ENCODE peak calls at places on chromosomes 13 and 19, in nine cellular contexts. P, L, O, X, A, M, H, S and Z are unnamed samples.

GRCh38 chr19:40091205-40092129 is 724 bp upstream of the ZNF780A start:
- DNase-seq in P (no peak), L (no peak), O (no peak), X (no peak), A (no peak), M (no peak), H (no peak), S (no peak), Z (no peak)

GRCh38 chr19:12035220-12036172 is at the start of gene ZNF433:
- DNase-seq in P (peak), L (peak), O (peak), X (peak), A (no peak), M (peak), H (peak), S (peak), Z (peak)

GRCh38 chr19:43779147-43779819 is 1.5 kb downstream of the KCNN4 start:
- DNase-seq in P (peak), L (peak), O (no peak), X (no peak), A (no peak), M (no peak), H (peak), S (no peak), Z (no peak)

GRCh38 chr19:54186351-54186750 is 3.0 kb downstream of the MBOAT7 start:
- DNase-seq in P (peak), L (no peak), O (no peak), X (no peak), A (no peak), M (no peak), H (no peak), S (no peak), Z (no peak)

GRCh38 chr19:55446060-55446459 is 3.0 kb upstream of the SHISA7 start:
- DNase-seq in P (no peak), L (no peak), O (no peak), X (no peak), A (no peak), M (no peak), H (no peak), S (no peak), Z (peak)

GRCh38 chr19:48355555-48355954 is 8.2 kb downstream of the TMEM143 start:
- DNase-seq in P (no peak), L (no peak), O (no peak), X (no peak), A (no peak), M (no peak), H (no peak), S (no peak), Z (no peak)

GRCh38 chr19:31276831-31277230 is 72.4 kb downstream of the TSHZ3 start:
- DNase-seq in P (peak), L (peak), O (no peak), X (no peak), A (no peak), M (no peak), H (no peak), S (no peak), Z (no peak)

GRCh38 chr13:98216711-98217110 is 39.6 kb upstream of the RNF113B start:
- DNase-seq in P (no peak), L (no peak), O (no peak), X (no peak), A (no peak), M (no peak), H (no peak), S (no peak), Z (no peak)

GRCh38 chr13:33153421-33154381 is 131.9 kb downstream of the STARD13 start:
- DNase-seq in P (peak), L (peak), O (peak), X (peak), A (no peak), M (peak), H (no peak), S (no peak), Z (peak)

GRCh38 chr13:90918551-90918950 is 428.9 kb upstream of the MIR17HG start:
- DNase-seq in P (no peak), L (no peak), O (peak), X (no peak), A (peak), M (no peak), H (no peak), S (no peak), Z (peak)

GRCh38 chr13:42860485-42860884 is 79.1 kb downstream of the FAM216B start:
- DNase-seq in P (no peak), L (no peak), O (no peak), X (no peak), A (no peak), M (no peak), H (no peak), S (no peak), Z (no peak)

GRCh38 chr13:29101404-29101803 is 281.3 kb downstream of the MTUS2 start:
- DNase-seq in P (no peak), L (no peak), O (no peak), X (no peak), A (no peak), M (no peak), H (no peak), S (no peak), Z (no peak)

GRCh38 chr19:41699231-41699967 is 9.0 kb upstream of the CEACAM5 start:
- DNase-seq in P (no peak), L (peak), O (no peak), X (no peak), A (peak), M (no peak), H (no peak), S (no peak), Z (peak)

GRCh38 chr19:11684987-11685675 is 53.6 kb downstream of the ZNF823 start:
- DNase-seq in P (no peak), L (no peak), O (no peak), X (no peak), A (no peak), M (no peak), H (no peak), S (no peak), Z (no peak)

GRCh38 chr19:29882719-29883105 is 59.3 kb upstream of the URI1 start:
- DNase-seq in P (no peak), L (no peak), O (no peak), X (no peak), A (no peak), M (no peak), H (no peak), S (no peak), Z (no peak)

GRCh38 chr13:26482451-26483197 is 74.9 kb upstream of the WASF3 start:
- DNase-seq in P (no peak), L (no peak), O (peak), X (peak), A (peak), M (peak), H (peak), S (peak), Z (peak)

GRCh38 chr19:1651061-1651547 is 1.3 kb downstream of the TCF3 start:
- DNase-seq in P (no peak), L (no peak), O (peak), X (no peak), A (no peak), M (no peak), H (no peak), S (peak), Z (no peak)

GRCh38 chr13:47457631-47458030 is 543.4 kb downstream of the SUCLA2 start:
- DNase-seq in P (no peak), L (no peak), O (peak), X (no peak), A (no peak), M (no peak), H (no peak), S (peak), Z (peak)

GRCh38 chr19:45567609-45568008 is 17.0 kb downstream of the OPA3 start:
- DNase-seq in P (no peak), L (no peak), O (no peak), X (no peak), A (no peak), M (no peak), H (no peak), S (no peak), Z (no peak)
- H3K4me3 ChIP-seq in P (no peak), L (no peak), O (no peak), X (no peak), A (no peak), M (no peak), H (no peak), S (no peak), Z (no peak)

DNA sequence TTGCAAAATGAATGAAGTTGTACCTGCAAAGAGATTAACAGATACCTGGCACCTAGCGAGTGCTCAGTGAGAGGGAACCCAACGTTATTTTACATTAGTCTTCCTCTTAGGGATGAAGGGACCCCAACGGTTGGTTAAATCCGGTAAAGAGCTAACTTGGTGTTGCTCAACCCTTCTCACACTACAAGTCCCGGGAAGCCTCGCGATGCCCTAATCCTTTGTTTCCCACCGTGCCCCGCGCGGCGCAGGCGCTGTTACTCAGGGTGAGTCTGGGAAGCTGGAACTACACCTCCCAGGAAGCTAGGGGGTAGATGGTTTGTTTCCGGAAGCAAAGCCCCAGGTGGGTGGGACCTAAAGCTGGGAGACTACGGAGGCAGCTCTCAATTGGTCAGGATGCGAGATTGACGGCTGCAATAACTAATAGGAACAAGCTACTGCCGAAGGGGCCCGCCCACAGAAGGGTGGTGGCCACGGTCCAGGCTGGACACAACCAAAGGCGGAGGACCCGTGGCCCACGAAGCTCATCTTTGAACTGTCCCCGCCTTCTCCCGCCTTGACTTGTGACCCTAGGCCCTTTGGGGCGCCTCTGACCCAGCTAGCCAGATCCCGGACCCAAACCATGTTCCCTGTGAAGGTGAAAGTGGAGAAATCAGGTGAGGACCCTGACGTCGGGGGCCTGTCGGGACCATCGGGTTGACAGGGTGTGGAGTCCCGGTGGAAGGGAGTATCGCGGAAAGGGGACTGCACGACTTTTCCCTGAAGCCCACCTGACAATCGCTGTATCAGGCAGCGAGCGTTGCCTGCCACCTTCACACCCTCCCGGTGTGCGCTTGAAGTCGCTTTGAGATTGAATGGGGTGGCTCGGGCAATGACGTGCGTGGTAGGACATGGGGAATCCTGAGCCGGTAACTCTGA is at the start of gene LIN37:
- DNase-seq in P (peak), L (peak), O (peak), X (peak), A (peak), M (peak), H (peak), S (peak), Z (peak)
- H3K4me3 ChIP-seq in P (peak), L (peak), O (peak), X (peak), A (peak), M (peak), H (peak), S (peak), Z (peak)

GRCh38 chr19:8342316-8342683 is 762 bp downstream of the KANK3 start:
- DNase-seq in P (no peak), L (no peak), O (no peak), X (no peak), A (no peak), M (no peak), H (no peak), S (no peak), Z (no peak)
- H3K4me3 ChIP-seq in P (peak), L (peak), O (peak), X (peak), A (no peak), M (peak), H (peak), S (no peak), Z (no peak)

GRCh38 chr13:46077260-46077659 is 24.7 kb upstream of the ZC3H13 start:
- DNase-seq in P (no peak), L (no peak), O (no peak), X (no peak), A (no peak), M (no peak), H (no peak), S (no peak), Z (no peak)

GRCh38 chr13:46075811-46076210 is 23.3 kb upstream of the ZC3H13 start:
- DNase-seq in P (no peak), L (no peak), O (no peak), X (no peak), A (no peak), M (no peak), H (no peak), S (no peak), Z (no peak)

GRCh38 chr13:46076827-46077226 is 24.3 kb upstream of the ZC3H13 start:
- DNase-seq in P (no peak), L (no peak), O (no peak), X (no peak), A (no peak), M (no peak), H (no peak), S (no peak), Z (no peak)

GRCh38 chr13:46082324-46082723 is 22.5 kb downstream of the CPB2 start:
- DNase-seq in P (no peak), L (no peak), O (no peak), X (no peak), A (no peak), M (no peak), H (no peak), S (no peak), Z (no peak)

DNA sequence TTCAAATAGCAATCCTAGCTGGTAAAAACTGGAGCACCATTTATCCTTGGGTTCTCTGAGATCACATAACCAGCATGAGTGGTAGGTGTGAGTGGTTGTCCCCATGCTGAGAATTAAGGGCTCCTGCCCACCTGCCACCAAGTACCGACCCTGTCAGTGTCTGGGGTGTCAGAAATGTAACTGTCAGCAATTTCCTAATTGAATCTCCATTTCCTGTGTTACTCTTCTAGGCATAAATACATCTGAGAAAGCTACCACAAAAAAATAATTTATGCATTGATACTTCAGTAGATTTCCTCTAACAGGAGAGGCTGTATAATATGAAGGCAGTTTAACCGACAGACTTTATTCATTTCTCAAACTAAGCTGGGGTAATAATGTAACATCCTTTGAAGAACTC is 25.1 kb downstream of the CPB2 start:
- DNase-seq in P (no peak), L (no peak), O (no peak), X (no peak), A (no peak), M (no peak), H (no peak), S (no peak), Z (no peak)
- H3K4me3 ChIP-seq in P (no peak), L (no peak), O (no peak), X (no peak), A (no peak), M (no peak), H (no peak), S (no peak), Z (no peak)

GRCh38 chr13:113759525-113760137 is 605 bp downstream of the TMEM255B start:
- DNase-seq in P (peak), L (peak), O (peak), X (no peak), A (no peak), M (no peak), H (no peak), S (no peak), Z (peak)

GRCh38 chr13:113762075-113762474 is 3.0 kb downstream of the TMEM255B start:
- DNase-seq in P (no peak), L (no peak), O (no peak), X (no peak), A (no peak), M (no peak), H (no peak), S (no peak), Z (no peak)

GRCh38 chr13:113761136-113761535 is 2.1 kb downstream of the TMEM255B start:
- DNase-seq in P (no peak), L (peak), O (no peak), X (no peak), A (no peak), M (no peak), H (no peak), S (no peak), Z (no peak)

GRCh38 chr13:113756441-113757097 is 2.5 kb upstream of the TMEM255B start:
- DNase-seq in P (no peak), L (peak), O (peak), X (no peak), A (no peak), M (no peak), H (no peak), S (no peak), Z (peak)

GRCh38 chr13:113758651-113759524 is at the start of gene TMEM255B:
- DNase-seq in P (peak), L (peak), O (peak), X (peak), A (peak), M (peak), H (peak), S (peak), Z (peak)
- H3K4me3 ChIP-seq in P (peak), L (peak), O (peak), X (peak), A (peak), M (peak), H (peak), S (peak), Z (peak)